ENCODE peak calls at places on chromosomes 11 and 22, in ten cellular contexts. P, L, X, U, O, V, I, M, C and Q are unnamed samples.

GRCh38 chr22:43739851-43740250 is 72.3 kb downstream of the EFCAB6 start:
- DNase-seq in P (no peak), L (no peak), X (no peak), U (no peak), O (no peak), V (no peak), I (no peak), M (peak), C (no peak), Q (no peak)

GRCh38 chr11:65363770-65364169 is 9.2 kb downstream of the TIGD3 start:
- DNase-seq in P (no peak), L (no peak), X (no peak), U (no peak), O (no peak), V (no peak), I (no peak), M (no peak), C (no peak), Q (no peak)

GRCh38 chr22:19868773-19869471 is 14.2 kb upstream of the GNB1L start:
- DNase-seq in P (no peak), L (no peak), X (no peak), U (no peak), O (peak), V (peak), I (peak), M (no peak), C (no peak), Q (peak)

GRCh38 chr11:58058276-58059010 is 27.7 kb downstream of the OR6Q1 start:
- DNase-seq in P (no peak), L (no peak), X (no peak), U (no peak), O (no peak), V (no peak), I (no peak), M (no peak), C (no peak), Q (no peak)

GRCh38 chr11:74418509-74418895 is 20.3 kb upstream of the PGM2L1 start:
- DNase-seq in P (no peak), L (peak), X (peak), U (no peak), O (no peak), V (no peak), I (no peak), M (no peak), C (no peak), Q (no peak)

GRCh38 chr11:123166095-123166559 is 28.9 kb downstream of the CLMP start:
- DNase-seq in P (peak), L (peak), X (no peak), U (no peak), O (peak), V (no peak), I (peak), M (peak), C (peak), Q (no peak)

GRCh38 chr11:2293396-2294339 is 8.1 kb downstream of the C11orf21 start:
- DNase-seq in P (no peak), L (no peak), X (no peak), U (no peak), O (peak), V (no peak), I (peak), M (no peak), C (no peak), Q (peak)

GRCh38 chr11:12474871-12475270 is 97.5 kb downstream of the PARVA start:
- DNase-seq in P (no peak), L (no peak), X (no peak), U (no peak), O (no peak), V (no peak), I (no peak), M (no peak), C (no peak), Q (no peak)

GRCh38 chr11:5274340-5274739 is 4.6 kb upstream of the HBE1 start:
- DNase-seq in P (no peak), L (no peak), X (no peak), U (no peak), O (no peak), V (no peak), I (no peak), M (no peak), C (no peak), Q (no peak)

GRCh38 chr11:123546515-123546914 is 107.9 kb downstream of the SCN3B start:
- DNase-seq in P (no peak), L (peak), X (no peak), U (no peak), O (no peak), V (no peak), I (no peak), M (no peak), C (no peak), Q (no peak)

GRCh38 chr11:68313574-68314202 is 1.3 kb downstream of the LRP5 start:
- DNase-seq in P (no peak), L (no peak), X (peak), U (no peak), O (no peak), V (no peak), I (no peak), M (no peak), C (no peak), Q (no peak)

GRCh38 chr11:10674991-10675440 is 18.5 kb downstream of the IRAG1 start:
- DNase-seq in P (no peak), L (no peak), X (no peak), U (no peak), O (peak), V (no peak), I (no peak), M (no peak), C (no peak), Q (no peak)

DNA sequence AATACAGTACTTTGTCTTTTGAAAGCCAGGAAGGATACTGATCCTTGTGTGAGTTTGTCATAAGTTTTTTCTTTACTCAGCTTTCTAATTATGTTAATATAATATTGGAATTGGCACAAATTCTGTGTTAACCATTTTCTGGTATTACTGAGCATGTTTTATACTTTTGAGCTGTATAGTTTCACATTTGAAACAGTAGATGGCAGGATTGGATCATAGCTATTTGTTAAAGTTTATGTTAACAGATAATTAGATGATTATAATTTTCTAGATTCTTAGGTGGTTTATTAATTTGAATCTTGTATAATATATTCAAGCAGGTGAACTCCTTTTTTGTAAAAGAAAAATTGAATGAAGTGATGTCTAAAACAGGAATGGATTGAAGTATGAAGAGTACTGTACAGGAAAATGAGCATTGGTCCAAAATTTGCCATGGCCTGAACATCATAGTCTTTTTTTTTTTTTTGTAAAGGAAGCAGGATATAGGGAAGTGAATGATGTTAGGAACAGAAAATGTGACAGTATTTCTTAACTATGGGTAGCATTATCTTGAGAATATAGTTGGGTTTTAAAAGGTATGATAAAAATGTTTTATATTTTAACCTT is 102.0 kb downstream of the CYP2R1 start:
- DNase-seq in P (no peak), L (peak), X (no peak), U (peak), O (no peak), V (no peak), I (no peak), M (no peak), C (no peak), Q (no peak)
- TF ChIP-seq CTCF in P (peak), L (peak), X (peak), U (peak), O (no peak), V (peak), I (no peak), M (peak), C (no peak), Q (peak)

DNA sequence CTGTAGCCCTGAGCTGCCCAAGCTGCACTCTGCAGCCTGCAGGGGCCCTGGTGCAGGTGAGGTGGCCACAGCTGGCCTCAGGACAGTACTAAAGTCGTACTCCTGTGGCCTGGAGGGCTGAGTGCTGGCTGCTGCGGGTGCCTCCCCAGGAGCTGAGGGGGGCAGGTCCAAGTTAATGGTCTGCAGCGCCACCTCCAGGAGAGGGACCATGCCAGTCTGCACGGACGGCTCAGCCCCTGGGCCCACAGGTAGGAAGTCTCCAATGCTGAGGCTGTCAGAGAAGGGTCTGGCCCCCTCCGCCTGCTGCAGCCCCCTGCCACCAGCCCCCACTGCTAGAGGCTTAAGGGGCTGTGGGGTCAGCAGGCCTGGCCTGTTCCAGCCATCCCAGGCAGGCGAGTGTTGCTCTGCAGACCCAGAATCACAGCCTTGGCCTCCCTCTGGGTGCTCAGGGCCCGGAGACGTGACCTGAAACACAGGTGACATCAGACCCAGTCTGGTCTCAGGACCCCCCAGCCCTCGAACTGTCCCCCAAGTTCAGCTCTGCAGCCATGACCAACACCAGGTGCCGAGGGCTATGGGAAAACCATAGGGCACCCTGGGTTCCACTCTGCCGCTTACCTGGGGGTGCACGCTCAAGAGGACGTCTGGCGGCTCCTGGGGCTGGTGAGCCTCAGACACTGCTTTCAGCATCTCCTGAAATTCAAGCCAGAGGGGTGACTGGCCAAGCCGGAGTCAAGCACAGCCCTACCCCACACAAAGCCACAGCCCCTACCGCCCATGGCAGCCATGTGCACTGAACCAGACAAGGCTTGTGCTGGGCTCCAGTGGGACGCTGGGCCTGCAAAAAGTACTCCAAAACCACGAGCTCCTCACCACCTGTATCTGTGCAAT is 20.8 kb downstream of the SELENOO start:
- DNase-seq in P (no peak), L (no peak), X (no peak), U (no peak), O (peak), V (no peak), I (no peak), M (no peak), C (no peak), Q (no peak)
- TF ChIP-seq CTCF in P (no peak), L (peak), X (no peak), U (no peak), O (no peak), V (peak), I (no peak), M (no peak), C (no peak), Q (no peak)

DNA sequence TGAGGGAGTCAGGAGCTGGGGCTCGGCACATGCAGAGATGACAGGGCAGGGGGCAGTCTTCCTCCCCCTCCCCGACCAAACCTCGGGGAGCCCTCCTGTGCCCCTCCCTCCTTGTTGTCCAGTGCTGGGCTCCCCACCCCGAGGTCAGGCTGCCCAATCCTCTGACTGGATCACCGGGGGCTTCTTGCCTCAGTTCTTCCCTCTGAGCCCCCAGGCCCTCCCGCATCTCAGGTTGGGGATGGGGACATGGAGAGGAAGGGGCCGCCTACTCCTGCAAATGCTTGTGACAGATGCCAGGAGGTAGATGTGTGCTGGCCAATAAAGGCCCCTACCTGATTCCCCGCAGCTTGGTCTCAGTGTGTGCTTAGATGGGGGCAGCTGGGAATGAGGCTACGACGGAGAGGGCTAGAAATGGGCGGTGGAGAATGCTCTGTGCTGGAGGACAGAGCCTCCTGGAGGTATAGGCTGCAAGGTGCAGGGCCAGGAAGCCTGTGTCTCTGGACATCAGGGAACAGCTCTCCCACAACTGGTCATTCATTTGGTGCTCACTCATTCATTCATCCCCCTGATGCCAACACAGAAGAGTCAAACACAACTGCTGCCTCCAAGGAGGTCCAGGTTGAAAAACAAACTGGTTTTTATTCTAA is 8.4 kb downstream of the RHBDD3 start:
- DNase-seq in P (no peak), L (no peak), X (no peak), U (no peak), O (no peak), V (peak), I (no peak), M (no peak), C (no peak), Q (no peak)
- TF ChIP-seq CTCF in P (no peak), L (peak), X (no peak), U (no peak), O (no peak), V (no peak), I (no peak), M (no peak), C (no peak), Q (peak)

GRCh38 chr11:112227002-112227401 is 774 bp downstream of the PTS start:
- DNase-seq in P (no peak), L (peak), X (peak), U (no peak), O (no peak), V (no peak), I (no peak), M (no peak), C (no peak), Q (no peak)

GRCh38 chr11:112223754-112224532 is 2.3 kb upstream of the PTS start:
- DNase-seq in P (no peak), L (no peak), X (no peak), U (no peak), O (no peak), V (no peak), I (no peak), M (no peak), C (no peak), Q (no peak)

GRCh38 chr11:112227471-112227870 is 1.2 kb downstream of the PTS start:
- DNase-seq in P (no peak), L (no peak), X (no peak), U (no peak), O (no peak), V (no peak), I (no peak), M (no peak), C (no peak), Q (no peak)

GRCh38 chr11:112225753-112226061 is 521 bp upstream of the PTS start:
- DNase-seq in P (no peak), L (peak), X (no peak), U (no peak), O (peak), V (no peak), I (no peak), M (no peak), C (no peak), Q (no peak)

DNA sequence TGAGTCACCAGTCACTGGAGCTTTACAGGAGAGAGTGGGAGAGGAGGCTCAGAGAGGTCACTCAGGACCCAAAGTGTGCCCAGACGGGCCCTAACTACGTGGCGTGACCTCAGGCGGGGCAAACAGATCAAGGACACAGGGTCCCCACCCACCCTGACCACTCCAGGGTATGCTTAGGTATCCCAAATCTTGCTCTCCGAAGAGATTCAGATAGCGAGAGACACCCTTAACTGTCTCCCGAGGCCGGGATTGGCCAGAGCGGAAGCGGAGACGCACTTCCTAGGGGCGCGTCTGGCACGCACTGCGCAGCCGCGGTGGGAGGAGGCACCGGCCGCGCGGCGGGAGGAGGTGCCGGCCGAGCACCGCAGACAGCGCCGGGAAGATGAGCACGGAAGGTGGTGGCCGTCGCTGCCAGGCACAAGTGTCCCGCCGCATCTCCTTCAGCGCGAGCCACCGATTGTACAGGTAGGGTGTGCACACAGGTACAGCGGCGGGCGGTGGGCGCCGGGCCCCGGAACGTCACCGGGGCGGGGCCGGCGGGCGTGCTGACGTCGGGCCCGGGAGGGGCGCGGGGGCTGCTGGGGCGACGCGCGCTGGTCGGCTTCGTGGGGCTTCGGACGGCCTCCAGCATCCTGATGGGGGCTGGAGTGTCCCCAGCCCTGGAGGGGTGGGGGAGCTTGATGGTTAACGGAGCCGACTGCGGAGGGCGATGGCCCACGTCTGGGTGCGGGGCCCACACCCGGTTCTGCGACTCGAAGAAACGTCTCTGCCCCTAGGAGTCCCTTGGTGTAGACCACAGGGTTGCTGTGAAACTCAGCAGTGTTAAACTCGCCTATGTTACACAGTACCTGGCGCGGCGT is at the start of gene PTS:
- DNase-seq in P (peak), L (peak), X (peak), U (peak), O (peak), V (peak), I (peak), M (peak), C (peak), Q (peak)
- TF ChIP-seq CTCF in P (no peak), L (no peak), X (no peak), U (no peak), O (no peak), V (no peak), I (no peak), M (no peak), C (no peak), Q (no peak)